ENCODE peak calls at places on chromosomes 3 and 15, in ten cellular contexts. L is GM12878; N is HCT116; G is CD8-positive, alpha-beta T cell; H is fibroblast of lung; R is cardiac muscle cell; I is lung; X is psoas muscle; B is tibial nerve; A is heart left ventricle. T is an unnamed sample. For H3K9me3 and H3K27me3, the result is how much of the 10 kb centered on the place peaks cover.

GRCh38 chr3:88263417-88264116 is 113.8 kb downstream of the C3orf38 start:
- DNase-seq in L (no peak), N (no peak), G (no peak), H (no peak), R (peak), I (no peak), X (no peak), B (no peak), A (no peak), T (no peak)

GRCh38 chr3:62220616-62221015 is 152.7 kb downstream of the FEZF2 start:
- DNase-seq in L (no peak), N (no peak), G (no peak), H (no peak), R (peak), I (no peak), X (no peak), B (no peak), A (no peak), T (no peak)

GRCh38 chr3:58375209-58375608 is 42.5 kb downstream of the PXK start:
- DNase-seq in L (no peak), N (no peak), G (no peak), H (no peak), R (no peak), I (no peak), X (no peak), B (no peak), A (no peak), T (no peak)

GRCh38 chr3:111070772-111071256 is 802 bp upstream of the NECTIN3 start:
- DNase-seq in L (no peak), N (no peak), G (no peak), H (no peak), R (no peak), I (no peak), X (no peak), B (no peak), A (no peak), T (no peak)

GRCh38 chr15:93051236-93052089 is 37.5 kb downstream of the RGMA start:
- DNase-seq in L (no peak), N (no peak), G (no peak), H (no peak), R (no peak), I (no peak), X (no peak), B (no peak), A (no peak), T (no peak)

GRCh38 chr3:187456268-187456667 is 88.1 kb downstream of the RTP4 start:
- DNase-seq in L (no peak), N (no peak), G (no peak), H (peak), R (no peak), I (no peak), X (peak), B (peak), A (peak), T (no peak)

GRCh38 chr3:189778340-189778950 is 147.3 kb downstream of the TP63 start:
- DNase-seq in L (no peak), N (no peak), G (no peak), H (no peak), R (no peak), I (no peak), X (no peak), B (no peak), A (no peak), T (no peak)

GRCh38 chr3:24499991-24500390 is 5.3 kb upstream of the THRB start:
- DNase-seq in L (no peak), N (no peak), G (no peak), H (no peak), R (no peak), I (no peak), X (no peak), B (no peak), A (no peak), T (no peak)

GRCh38 chr3:133573629-133574194 is at the start of gene CDV3:
- DNase-seq in L (no peak), N (no peak), G (no peak), H (no peak), R (peak), I (peak), X (no peak), B (peak), A (no peak), T (no peak)

GRCh38 chr3:42079701-42080323 is 11.3 kb upstream of the TRAK1 start:
- DNase-seq in L (no peak), N (no peak), G (no peak), H (no peak), R (no peak), I (no peak), X (no peak), B (no peak), A (no peak), T (no peak)

GRCh38 chr3:1583044-1583443 is 490.2 kb downstream of the CNTN6 start:
- DNase-seq in L (no peak), N (no peak), G (no peak), H (no peak), R (no peak), I (no peak), X (no peak), B (no peak), A (no peak), T (no peak)
- H3K9me3 ChIP-seq in L (under half), N (under half), G (under half), H (under half), R (under half), I (under half), X (under half), B (under half), A (under half), T (under half)

DNA sequence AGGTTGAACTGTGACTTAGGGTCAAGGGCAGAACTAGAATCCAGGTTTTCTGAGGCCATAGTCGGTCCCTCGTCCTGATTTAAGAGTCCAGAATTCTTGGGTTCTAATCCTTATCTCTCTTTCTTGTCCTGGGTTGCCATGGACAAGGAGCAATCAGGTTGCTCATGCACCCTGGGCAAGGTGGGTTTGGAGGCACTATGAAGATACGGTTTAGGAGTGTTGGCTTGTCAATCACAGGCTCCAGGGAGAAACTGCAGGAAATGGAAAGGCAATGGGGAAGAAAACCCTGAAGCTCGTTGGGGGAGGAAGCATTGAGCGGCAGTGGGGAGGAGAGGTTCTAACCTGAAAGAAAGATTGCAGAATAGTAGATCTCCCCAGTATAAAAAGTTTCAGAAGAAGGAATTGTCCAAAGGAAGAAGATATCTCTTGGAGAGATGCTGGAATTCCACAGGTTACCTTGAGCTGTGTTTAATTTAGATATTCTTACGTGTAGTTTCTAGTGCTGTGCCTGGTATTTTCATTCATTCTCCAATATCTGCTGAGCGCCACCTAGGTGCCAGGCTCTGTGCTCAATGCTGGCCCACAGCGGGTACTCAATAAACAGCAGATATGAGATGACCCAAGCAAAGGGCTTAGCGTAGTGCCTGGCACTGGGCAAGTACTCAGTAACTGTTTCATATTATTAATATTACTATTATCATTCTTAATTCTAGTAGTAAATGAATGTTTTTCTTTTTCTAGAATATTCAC is 2.0 kb downstream of the ACAN start:
- DNase-seq in L (no peak), N (no peak), G (no peak), H (no peak), R (no peak), I (no peak), X (no peak), B (no peak), A (no peak), T (no peak)
- H3K27me3 ChIP-seq in L (under half), N (under half), G (under half), H (under half), R (half or more), I (under half), X (under half), B (under half), A (under half), T (under half)

GRCh38 chr15:51736646-51737537 is 563 bp downstream of the LYSMD2 start:
- DNase-seq in L (no peak), N (no peak), G (no peak), H (peak), R (peak), I (peak), X (peak), B (no peak), A (peak), T (no peak)

GRCh38 chr15:51735211-51735610 is 2.2 kb downstream of the LYSMD2 start:
- DNase-seq in L (no peak), N (no peak), G (no peak), H (no peak), R (no peak), I (no peak), X (no peak), B (no peak), A (no peak), T (no peak)

GRCh38 chr15:51735611-51736010 is 1.8 kb downstream of the LYSMD2 start:
- DNase-seq in L (no peak), N (no peak), G (no peak), H (no peak), R (no peak), I (no peak), X (no peak), B (no peak), A (no peak), T (no peak)

GRCh38 chr15:51737538-51738305 is at the start of gene LYSMD2:
- DNase-seq in L (no peak), N (no peak), G (peak), H (peak), R (peak), I (peak), X (peak), B (peak), A (peak), T (peak)

DNA sequence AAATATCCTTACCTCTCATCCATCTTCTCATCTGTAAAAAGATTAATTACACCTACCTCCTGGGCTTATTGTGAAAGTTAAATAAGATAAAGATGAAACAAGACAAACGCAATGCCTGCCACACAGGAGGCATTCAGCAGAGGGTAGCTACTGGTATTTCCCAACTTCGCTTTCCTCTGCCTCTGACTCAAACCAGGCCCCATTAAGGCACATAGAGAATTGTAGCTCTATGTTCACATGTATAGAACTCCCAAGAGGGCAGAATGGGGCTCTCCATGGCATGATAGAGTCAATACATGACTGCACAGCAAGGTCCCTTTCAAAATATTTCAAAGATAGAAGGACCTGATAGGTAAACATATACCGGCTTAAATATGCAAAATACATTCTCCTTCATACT is 1.4 kb downstream of the LYSMD2 start:
- DNase-seq in L (peak), N (no peak), G (no peak), H (no peak), R (no peak), I (no peak), X (no peak), B (no peak), A (no peak), T (no peak)
- H3K4me3 ChIP-seq in L (peak), N (peak), G (peak), H (no peak), R (no peak), I (no peak), X (peak), B (peak), A (peak), T (peak)

GRCh38 chr15:20348900-20349773 is 192.5 kb downstream of the GOLGA6L6 start:
- DNase-seq in L (no peak), N (no peak), G (no peak), H (no peak), R (no peak), I (peak), X (peak), B (no peak), A (peak), T (peak)
- H3K9me3 ChIP-seq in L (under half), N (half or more), G (under half), H (under half), R (under half), I (under half), X (under half), B (under half), A (under half), T (under half)

GRCh38 chr3:193912621-193913178 is 223.2 kb upstream of the HES1 start:
- DNase-seq in L (no peak), N (no peak), G (no peak), H (no peak), R (no peak), I (no peak), X (no peak), B (no peak), A (no peak), T (no peak)
- H3K27me3 ChIP-seq in L (under half), N (under half), G (under half), H (under half), R (under half), I (under half), X (under half), B (under half), A (under half), T (under half)

T was measured in gastrocnemius medialis.